ENCODE peak calls at places on chromosomes 3 and 15, in nine cellular contexts. V is AG09309; F is sigmoid colon; H is cardiac fibroblast; Y is upper lobe of right lung; C is GM23338; R is ovary; I is CD4-positive, alpha-beta T cell; P is HL-60. S is an unnamed sample.

GRCh38 chr15:86398986-86399677 is 319.5 kb downstream of the AGBL1 start:
- DNase-seq in H (no peak), V (no peak), R (no peak), C (no peak), F (peak; percentile 84), P (no peak), Y (no peak), I (no peak), S (no peak)

GRCh38 chr15:70722266-70723123 is 40.9 kb downstream of the UACA start:
- DNase-seq in I (no peak), C (peak; percentile 62), F (no peak), P (peak; percentile 6), V (no peak), R (no peak), Y (no peak), H (peak; percentile 85), S (peak; percentile 22)

GRCh38 chr3:136209921-136210320 is 13.8 kb upstream of the MSL2 start:
- DNase-seq in R (no peak), P (no peak), F (no peak), I (no peak), Y (no peak), V (no peak), H (peak; percentile 30), C (no peak), S (no peak)

GRCh38 chr15:39429898-39430357 is 151.0 kb upstream of the THBS1 start:
- DNase-seq in H (peak; percentile 93), P (no peak), Y (no peak), R (no peak), F (no peak), I (no peak), V (peak; percentile 94), C (no peak), S (no peak)

GRCh38 chr3:32340039-32340438 is 51.6 kb upstream of the CMTM7 start:
- DNase-seq in C (peak; percentile 82), P (no peak), H (peak; percentile 73), V (no peak), R (no peak), F (no peak), I (peak; percentile 28), Y (no peak), S (peak; percentile 50)

GRCh38 chr3:112587336-112587735 is 25.5 kb downstream of the SLC35A5 start:
- DNase-seq in H (no peak), V (no peak), Y (no peak), C (no peak), F (no peak), I (no peak), P (no peak), R (no peak), S (no peak)

GRCh38 chr3:102205647-102206046 is 229.2 kb upstream of the ZPLD1 start:
- DNase-seq in Y (peak; percentile 61), H (no peak), F (peak; percentile 46), R (no peak), V (no peak), I (no peak), C (no peak), P (no peak), S (no peak)

GRCh38 chr3:51221959-51222358 is 163.1 kb upstream of the MANF start:
- DNase-seq in I (no peak), H (no peak), Y (no peak), V (no peak), R (no peak), P (no peak), F (no peak), C (peak; percentile 6), S (no peak)

GRCh38 chr3:14410501-14411165 is 8.2 kb downstream of the SLC6A6 start:
- DNase-seq in Y (peak; percentile 76), H (peak; percentile 92), V (peak; percentile 83), I (no peak), F (no peak), R (no peak), C (no peak), P (peak; percentile 90), S (no peak)

GRCh38 chr3:49721861-49722781 is 1.6 kb downstream of the GMPPB start:
- DNase-seq in F (peak; percentile 62), P (no peak), C (no peak), V (no peak), I (no peak), H (no peak), Y (peak; percentile 67), R (no peak), S (no peak)

GRCh38 chr3:113062717-113063116 is 71.9 kb downstream of the GTPBP8 start:
- DNase-seq in R (no peak), P (no peak), H (no peak), F (no peak), C (no peak), I (no peak), Y (no peak), V (no peak), S (no peak)

GRCh38 chr3:133457025-133457424 is 57.2 kb downstream of the BFSP2 start:
- DNase-seq in I (no peak), R (no peak), Y (no peak), H (no peak), F (no peak), P (no peak), C (no peak), V (no peak), S (no peak)

GRCh38 chr3:189132125-189132744 is 39.5 kb upstream of the TPRG1 start:
- DNase-seq in V (peak; percentile 62), H (peak; percentile 88), P (peak; percentile 55), F (peak; percentile 70), Y (no peak), I (peak; percentile 76), C (no peak), R (peak; percentile 48), S (no peak)

GRCh38 chr3:19348929-19349564 is 200.7 kb downstream of the KCNH8 start:
- DNase-seq in C (peak; percentile 61), R (no peak), I (no peak), F (no peak), H (peak; percentile 44), P (peak; percentile 18), Y (no peak), V (no peak), S (no peak)

GRCh38 chr15:35141743-35142356 is 56.8 kb upstream of the NANOGP8 start:
- DNase-seq in R (no peak), I (no peak), P (peak; percentile 38), F (no peak), Y (no peak), C (no peak), V (peak; percentile 72), H (peak; percentile 95), S (no peak)

GRCh38 chr3:193744048-193744821 is 151.2 kb downstream of the OPA1 start:
- DNase-seq in P (no peak), F (no peak), C (peak; percentile 60), I (no peak), R (no peak), H (no peak), Y (no peak), V (no peak), S (no peak)

GRCh38 chr3:46010519-46011113 is 15.0 kb upstream of the FYCO1 start:
- DNase-seq in F (no peak), P (no peak), R (no peak), Y (no peak), V (no peak), I (no peak), C (no peak), H (no peak), S (no peak)

GRCh38 chr15:63436872-63437375 is 55.3 kb upstream of the CA12 start:
- DNase-seq in F (peak; percentile 93), P (peak; percentile 30), R (peak; percentile 80), I (peak; percentile 84), H (peak; percentile 88), Y (peak; percentile 80), C (peak; percentile 56), V (peak; percentile 55), S (no peak)
- TF ChIP-seq CTCF in F (no peak), P (no peak), R (no peak), I (no peak), H (peak; percentile 19), Y (no peak), C (no peak), V (no peak), S (no peak)

DNA sequence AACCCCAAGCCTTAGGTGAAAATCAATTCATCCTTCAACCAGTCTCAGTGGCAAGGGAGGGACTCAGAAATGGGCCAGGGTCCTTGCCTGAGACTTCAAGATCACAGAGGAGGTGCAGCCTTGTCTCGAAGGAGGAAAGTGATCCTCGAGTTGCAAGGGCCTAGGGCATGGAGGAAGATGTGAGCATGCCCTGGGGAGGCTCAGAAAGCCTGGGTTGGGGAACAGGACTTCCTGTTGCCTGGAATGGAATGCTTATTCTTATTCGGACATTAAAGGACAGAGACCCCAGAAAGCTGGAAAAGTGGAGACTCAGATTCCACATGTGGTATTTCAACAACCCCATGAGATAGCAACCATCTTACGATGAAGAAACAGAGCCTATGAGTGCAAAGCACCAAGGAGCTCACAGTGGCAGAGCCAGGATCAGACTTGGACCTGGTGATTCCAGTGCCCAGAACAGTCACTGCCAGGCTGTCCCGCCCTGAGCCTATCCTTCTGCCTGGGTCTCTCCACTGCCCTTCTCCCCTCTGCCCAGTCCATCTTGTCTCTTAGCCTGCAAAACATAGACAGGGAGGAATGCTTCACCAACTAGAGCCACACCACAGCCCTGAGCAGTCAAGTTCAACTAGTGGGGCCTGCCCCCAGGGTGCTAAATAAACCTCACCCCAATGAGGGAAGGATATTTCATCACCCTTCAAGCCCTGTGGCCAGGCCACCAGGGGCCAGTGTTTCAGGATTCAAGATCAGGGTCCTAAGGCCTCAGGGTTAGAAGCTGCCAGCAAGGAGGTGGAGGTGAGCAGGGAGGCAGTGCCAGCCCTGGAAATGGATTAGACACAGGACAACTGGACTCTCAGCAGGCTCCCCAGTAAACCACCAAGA is 21.9 kb downstream of the DAPK2 start:
- DNase-seq in C (peak; percentile 34), H (peak; percentile 18), P (no peak), I (no peak), Y (no peak), F (no peak), R (no peak), V (no peak), S (no peak)
- TF ChIP-seq CTCF in C (peak; percentile 35), H (no peak), P (no peak), I (no peak), Y (no peak), F (no peak), R (no peak), V (peak; percentile 21), S (no peak)

GRCh38 chr3:43034200-43034599 is 55.1 kb downstream of the GASK1A start:
- DNase-seq in V (no peak), P (no peak), Y (no peak), F (peak; percentile 20), C (no peak), H (no peak), R (no peak), I (no peak), S (no peak)
- TF ChIP-seq CTCF in V (no peak), P (no peak), Y (no peak), F (no peak), C (no peak), H (no peak), R (no peak), I (no peak), S (no peak)

DNA sequence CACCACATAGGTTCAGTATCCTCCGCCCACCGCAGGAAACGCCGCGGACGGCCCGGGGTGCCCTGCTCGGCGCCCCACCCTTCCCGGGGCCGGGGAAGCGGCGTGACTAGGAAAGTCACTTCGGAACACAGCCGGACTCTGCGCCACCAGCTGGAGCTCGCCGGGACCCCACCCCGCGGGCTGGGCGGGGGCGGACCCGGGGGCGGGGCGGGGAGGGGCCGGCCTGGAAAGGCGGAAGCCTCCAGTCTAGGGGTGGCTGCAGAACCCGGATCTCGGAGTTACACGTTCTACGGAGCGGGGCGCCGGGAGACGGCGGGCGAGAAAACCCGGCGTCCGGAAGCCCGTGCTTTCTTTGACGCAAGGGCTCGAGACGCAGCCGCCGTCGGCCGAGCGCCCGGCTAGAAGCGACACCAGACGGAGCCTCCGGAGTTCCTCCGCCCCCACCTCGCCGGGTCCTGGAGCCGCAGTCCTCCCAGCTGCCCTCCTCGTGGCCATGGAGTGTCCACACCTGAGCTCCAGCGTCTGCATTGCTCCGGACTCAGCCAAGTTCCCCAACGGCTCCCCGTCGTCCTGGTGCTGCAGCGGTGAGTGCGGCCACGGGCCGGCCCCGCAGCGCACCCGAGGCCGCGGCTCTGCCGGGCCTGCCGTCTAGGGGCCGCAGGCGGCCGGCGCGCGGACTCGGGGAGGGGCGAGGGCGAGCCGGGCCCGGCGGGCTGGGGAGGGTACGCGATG is at the start of gene USP3:
- DNase-seq in V (peak; percentile 86), R (peak; percentile 92), H (peak; percentile 97), C (peak; percentile 97), I (peak; percentile 93), F (peak; percentile 98), P (peak; percentile 90), Y (peak; percentile 97), S (peak; percentile 53)
- TF ChIP-seq CTCF in V (peak; percentile 27), R (no peak), H (peak; percentile 9), C (no peak), I (peak; percentile 36), F (no peak), P (no peak), Y (peak; percentile 54), S (peak; percentile 16)